ENCODE peak calls at places on chromosomes 13 and 19, in five cellular contexts. X is NCI-H460, S is lower leg skin, B is left cardiac atrium, E is HCEC 1CT. G is an unnamed sample.
A peak's percentile ranks its signal among the peaks of the same experiment; 100 is the strongest.

GRCh38 chr19:5691930-5692784 is 2.1 kb downstream of the RPL36 start:
- DNase-seq in B (no peak), X (no peak), S (peak; percentile 84), E (no peak), G (no peak)

GRCh38 chr13:111210488-111210887 is 95.4 kb downstream of the ARHGEF7 start:
- DNase-seq in S (no peak), B (no peak), X (no peak), E (peak; percentile 90), G (no peak)

GRCh38 chr19:33795370-33796163 is 1.1 kb upstream of the KCTD15 start:
- DNase-seq in X (peak; percentile 60), S (peak; percentile 94), E (peak; percentile 32), B (peak; percentile 90), G (peak; percentile 95)

GRCh38 chr13:40272776-40273139 is 393.7 kb downstream of the FOXO1 start:
- DNase-seq in E (no peak), B (no peak), S (no peak), X (no peak), G (no peak)

GRCh38 chr19:32416749-32417469 is 11.3 kb downstream of the DPY19L3 start:
- DNase-seq in X (no peak), S (no peak), E (peak; percentile 13), B (no peak), G (no peak)

GRCh38 chr19:17471410-17472125 is 1.2 kb downstream of the SLC27A1 start:
- DNase-seq in B (no peak), S (no peak), X (no peak), E (no peak), G (no peak)

GRCh38 chr13:41365636-41366035 is 54.6 kb downstream of the NAA16 start:
- DNase-seq in E (no peak), X (no peak), S (no peak), B (no peak), G (no peak)

GRCh38 chr13:46553886-46554855 is 1.2 kb downstream of the LRCH1 start:
- DNase-seq in S (peak; percentile 94), B (peak; percentile 70), E (peak; percentile 93), X (no peak), G (peak; percentile 68)

GRCh38 chr13:100815476-100816046 is 141.0 kb upstream of the TMTC4 start:
- DNase-seq in E (no peak), B (no peak), X (no peak), S (no peak), G (no peak)

GRCh38 chr13:85040176-85040660 is 759.0 kb downstream of the SLITRK6 start:
- DNase-seq in B (no peak), S (no peak), E (no peak), X (no peak), G (no peak)

GRCh38 chr19:23561341-23561740 is 125.7 kb downstream of the ZNF675 start:
- DNase-seq in E (no peak), S (no peak), X (no peak), B (no peak), G (no peak)

GRCh38 chr13:32264407-32264806 is 50.8 kb downstream of the ZAR1L start:
- DNase-seq in S (peak; percentile 90), B (peak; percentile 84), E (peak; percentile 56), X (no peak), G (peak; percentile 15)

GRCh38 chr13:109785141-109785891 is 1.1 kb downstream of the IRS2 start:
- DNase-seq in S (peak; percentile 90), X (no peak), E (peak; percentile 70), B (peak; percentile 64), G (peak; percentile 40)

GRCh38 chr13:39527301-39527700 is 75.7 kb downstream of the LHFPL6 start:
- DNase-seq in S (no peak), E (no peak), X (no peak), B (no peak), G (no peak)

GRCh38 chr13:50909605-50910482 is at the start of gene RNASEH2B:
- DNase-seq in B (peak; percentile 75), X (peak; percentile 44), S (peak; percentile 93), E (peak; percentile 50), G (peak; percentile 51)

GRCh38 chr13:109370486-109370885 is 415.9 kb downstream of the IRS2 start:
- DNase-seq in S (no peak), X (no peak), B (no peak), E (no peak), G (no peak)

GRCh38 chr19:47756627-47756929 is 11.2 kb downstream of the NOP53 start:
- DNase-seq in X (no peak), B (no peak), E (no peak), S (no peak), G (no peak)

GRCh38 chr19:29285878-29286277 is 72.9 kb upstream of the UQCRFS1 start:
- DNase-seq in X (no peak), E (no peak), S (peak; percentile 62), B (no peak), G (peak; percentile 62)

GRCh38 chr13:67557118-67557517 is 327.0 kb upstream of the PCDH9 start:
- DNase-seq in E (no peak), B (no peak), S (no peak), X (no peak), G (no peak)

GRCh38 chr19:42111811-42112210 is 20.4 kb downstream of the POU2F2 start:
- DNase-seq in S (no peak), E (peak; percentile 81), X (no peak), B (no peak), G (no peak)

GRCh38 chr19:29753190-29753933 is 38.3 kb upstream of the C19orf12 start:
- DNase-seq in X (no peak), S (no peak), B (no peak), E (no peak), G (no peak)

GRCh38 chr13:31755803-31756212 is 16.5 kb downstream of the RXFP2 start:
- DNase-seq in S (no peak), E (peak; percentile 96), X (no peak), B (no peak), G (no peak)

GRCh38 chr13:108915095-108915633 is 285.8 kb downstream of the MYO16 start:
- DNase-seq in S (no peak), B (no peak), E (peak; percentile 65), X (peak; percentile 38), G (no peak)

GRCh38 chr19:28640506-28640905 is 572.4 kb downstream of the UQCRFS1 start:
- DNase-seq in B (no peak), X (no peak), E (no peak), S (no peak), G (no peak)

GRCh38 chr13:61084983-61085382 is 330.7 kb downstream of the PCDH20 start:
- DNase-seq in B (no peak), S (no peak), X (no peak), E (no peak), G (no peak)

GRCh38 chr13:65143920-65144319 is 2086.2 kb downstream of the PCDH9 start:
- DNase-seq in X (no peak), S (no peak), B (no peak), E (no peak), G (no peak)

GRCh38 chr13:45921337-45921736 is 69.8 kb upstream of the SIAH3 start:
- DNase-seq in X (no peak), E (no peak), B (no peak), S (no peak), G (no peak)

G was measured in endothelial cell.